ENCODE peak calls at places on chromosome 17, in five cellular contexts. O is HCT116, V is HepG2, H is K562, K is SK-N-SH. I is an unnamed sample.

GRCh38 chr17:41417576-41418015 is 6.8 kb downstream of the KRT37 start:
- DNase-seq in O (no peak), V (peak; percentile 30), H (peak; percentile 54), K (peak; percentile 36), I (no peak)

GRCh38 chr17:80605326-80606066 is 60.9 kb downstream of the RPTOR start:
- DNase-seq in O (no peak), V (peak; percentile 50), H (no peak), K (no peak), I (no peak)

GRCh38 chr17:43917348-43918025 is 10.2 kb upstream of the MPP2 start:
- DNase-seq in O (no peak), V (no peak), H (peak; percentile 37), K (no peak), I (no peak)

GRCh38 chr17:64107517-64108235 is 22.3 kb downstream of the ERN1 start:
- DNase-seq in O (no peak), V (peak; percentile 35), H (no peak), K (no peak), I (no peak)

GRCh38 chr17:37726891-37727780 is 17.7 kb downstream of the HNF1B start:
- DNase-seq in O (no peak), V (no peak), H (no peak), K (no peak), I (no peak)

GRCh38 chr17:11284811-11285210 is 43.8 kb downstream of the SHISA6 start:
- DNase-seq in O (no peak), V (no peak), H (no peak), K (no peak), I (no peak)

GRCh38 chr17:73323622-73324455 is 12.0 kb upstream of the CDC42EP4 start:
- DNase-seq in O (no peak), V (no peak), H (no peak), K (peak; percentile 41), I (no peak)

GRCh38 chr17:21814776-21815175 is 122.5 kb downstream of the KCNJ18 start:
- DNase-seq in O (no peak), V (no peak), H (no peak), K (no peak), I (no peak)

GRCh38 chr17:76900723-76901122 is 32.5 kb downstream of the MGAT5B start:
- DNase-seq in O (no peak), V (no peak), H (no peak), K (no peak), I (no peak)

GRCh38 chr17:9484789-9485188 is 90.8 kb downstream of the STX8 start:
- DNase-seq in O (no peak), V (no peak), H (no peak), K (no peak), I (no peak)

GRCh38 chr17:43979011-43979410 is 25.3 kb upstream of the PYY start:
- DNase-seq in O (no peak), V (no peak), H (no peak), K (no peak), I (no peak)

GRCh38 chr17:9948967-9949366 is 43.9 kb upstream of the RCVRN start:
- DNase-seq in O (no peak), V (no peak), H (no peak), K (no peak), I (no peak)

GRCh38 chr17:28528329-28529011 is 22.3 kb downstream of the FOXN1 start:
- DNase-seq in O (no peak), V (no peak), H (peak; percentile 71), K (no peak), I (no peak)

GRCh38 chr17:32508926-32509325 is 22.1 kb downstream of the CDK5R1 start:
- DNase-seq in O (no peak), V (no peak), H (no peak), K (no peak), I (no peak)

GRCh38 chr17:9647014-9647413 is 1.7 kb downstream of the USP43 start:
- DNase-seq in O (no peak), V (no peak), H (no peak), K (no peak), I (no peak)

GRCh38 chr17:21425321-21425720 is 49.2 kb downstream of the KCNJ12 start:
- DNase-seq in O (no peak), V (no peak), H (no peak), K (no peak), I (no peak)

GRCh38 chr17:79757140-79757745 is 20.7 kb upstream of the CBX2 start:
- DNase-seq in O (no peak), V (no peak), H (no peak), K (no peak), I (no peak)

GRCh38 chr17:78678220-78678554 is 101.0 kb upstream of the DNAH17 start:
- DNase-seq in O (no peak), V (no peak), H (no peak), K (no peak), I (no peak)

GRCh38 chr17:81143717-81144422 is 21.4 kb upstream of the PVALEF start:
- DNase-seq in O (no peak), V (no peak), H (no peak), K (no peak), I (no peak)

GRCh38 chr17:30565073-30565935 is 88.1 kb downstream of the GOSR1 start:
- DNase-seq in O (no peak), V (no peak), H (no peak), K (no peak), I (no peak)

GRCh38 chr17:76250141-76250540 is 9.8 kb upstream of the RNF157 start:
- DNase-seq in O (no peak), V (no peak), H (no peak), K (no peak), I (no peak)

GRCh38 chr17:13619462-13619861 is 17.7 kb upstream of the HS3ST3A1 start:
- DNase-seq in O (no peak), V (peak; percentile 6), H (no peak), K (no peak), I (no peak)

GRCh38 chr17:47288531-47289116 is 35.0 kb downstream of the ITGB3 start:
- DNase-seq in O (no peak), V (no peak), H (peak; percentile 88), K (no peak), I (no peak)

GRCh38 chr17:62064029-62064790 is 868 bp downstream of the MED13 start:
- DNase-seq in O (no peak), V (no peak), H (no peak), K (no peak), I (no peak)

GRCh38 chr17:7294614-7295153 is at the start of gene YBX2:
- DNase-seq in O (peak; percentile 48), V (no peak), H (peak; percentile 62), K (peak; percentile 97), I (peak; percentile 72)

GRCh38 chr17:21466550-21466949 is 90.4 kb downstream of the KCNJ12 start:
- DNase-seq in O (no peak), V (no peak), H (no peak), K (no peak), I (no peak)

GRCh38 chr17:45021607-45022287 is 29.7 kb downstream of the DCAKD start:
- DNase-seq in O (no peak), V (peak; percentile 53), H (peak; percentile 89), K (peak; percentile 96), I (no peak)

GRCh38 chr17:34436607-34437006 is 73.6 kb upstream of the CCL1 start:
- DNase-seq in O (no peak), V (no peak), H (no peak), K (no peak), I (no peak)

GRCh38 chr17:34442387-34443111 is 79.5 kb upstream of the CCL1 start:
- DNase-seq in O (no peak), V (no peak), H (no peak), K (no peak), I (no peak)

GRCh38 chr17:34434065-34434464 is 71.0 kb upstream of the CCL1 start:
- DNase-seq in O (no peak), V (no peak), H (no peak), K (no peak), I (no peak)

GRCh38 chr17:34435182-34435928 is 72.3 kb upstream of the CCL1 start:
- DNase-seq in O (no peak), V (no peak), H (no peak), K (no peak), I (no peak)

DNA sequence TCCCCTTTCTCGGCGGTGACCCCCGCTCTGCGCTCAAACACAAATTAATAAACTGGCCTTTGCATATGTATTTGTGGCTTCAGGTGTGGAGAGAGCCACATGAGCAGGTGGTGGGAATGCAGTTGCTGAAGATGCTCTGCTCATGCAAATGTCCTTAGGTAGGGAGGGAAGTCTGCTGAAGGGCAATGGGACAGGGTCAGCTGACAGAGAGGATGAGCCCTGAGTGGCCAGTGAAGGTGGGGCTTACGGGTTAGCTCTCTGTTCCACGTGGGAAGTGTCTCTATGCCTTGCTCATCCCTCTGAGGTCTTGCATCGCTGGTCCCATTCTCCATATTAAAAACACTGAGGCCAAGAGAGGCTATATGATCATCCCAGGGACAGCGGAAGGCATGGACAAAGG is 74.2 kb upstream of the CCL1 start:
- DNase-seq in O (no peak), V (no peak), H (no peak), K (no peak), I (no peak)
- H3K4me1 ChIP-seq in O (no peaks in the 10 kb centered on the region), V (no peaks in the 10 kb centered on the region), H (no peaks in the 10 kb centered on the region), K (no peaks in the 10 kb centered on the region), I (no peaks in the 10 kb centered on the region)

DNA sequence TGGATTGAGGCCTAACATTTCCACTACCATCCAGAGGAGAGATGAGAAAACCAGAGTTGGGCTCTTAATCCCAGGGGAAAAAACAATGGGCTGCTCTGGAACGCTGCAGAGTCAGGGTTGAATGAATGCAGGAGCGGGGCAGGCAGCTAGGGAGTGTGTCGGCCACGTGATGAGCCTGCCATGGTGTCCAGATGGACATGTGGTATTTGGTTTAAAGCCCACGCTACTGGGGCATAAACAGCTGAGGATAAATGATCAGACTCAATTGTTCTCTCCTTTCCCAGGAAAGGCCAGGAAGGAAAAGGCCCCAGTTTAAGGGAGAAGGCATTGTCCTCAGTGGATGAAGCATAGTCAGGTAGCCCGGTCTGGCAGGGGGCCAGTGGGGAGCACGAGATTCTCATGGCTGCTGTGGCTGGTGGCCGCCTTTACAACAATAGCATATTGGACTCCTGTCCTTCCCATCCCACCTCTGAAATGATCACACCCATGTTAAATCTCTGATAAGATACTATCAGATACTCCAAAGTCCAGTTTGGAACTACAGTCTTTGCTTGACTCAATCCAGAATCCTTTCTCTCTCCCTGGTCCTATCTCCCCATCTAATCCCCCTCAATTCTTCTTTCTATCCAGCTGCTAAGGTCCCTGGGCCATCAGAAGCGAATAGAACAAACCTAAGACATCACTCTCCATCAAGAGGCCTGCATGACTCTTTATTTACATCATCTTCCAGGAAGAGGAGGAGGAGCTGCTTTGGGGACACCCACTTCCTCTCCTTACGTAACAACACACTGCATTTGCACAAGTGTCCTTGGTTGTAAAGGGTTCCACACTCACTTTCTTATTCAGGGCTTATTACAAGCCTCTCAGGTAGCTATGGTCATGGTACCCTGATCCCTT is 20.4 kb downstream of the CA4 start:
- DNase-seq in O (no peak), V (peak; percentile 35), H (peak; percentile 7), K (no peak), I (no peak)
- TF ChIP-seq YY1 in O (no peak), V (no peak), H (no peak), K (no peak), I (no peak)

GRCh38 chr17:42566215-42566872 is 556 bp upstream of the MLX start:
- DNase-seq in O (no peak), V (no peak), H (no peak), K (no peak), I (no peak)
- H3K4me1 ChIP-seq in O (peaks cover 49% of the 10 kb centered on the region), V (peaks cover 76% of the 10 kb centered on the region), H (peaks cover 65% of the 10 kb centered on the region), K (peaks cover 32% of the 10 kb centered on the region), I (peaks cover 19% of the 10 kb centered on the region)

DNA sequence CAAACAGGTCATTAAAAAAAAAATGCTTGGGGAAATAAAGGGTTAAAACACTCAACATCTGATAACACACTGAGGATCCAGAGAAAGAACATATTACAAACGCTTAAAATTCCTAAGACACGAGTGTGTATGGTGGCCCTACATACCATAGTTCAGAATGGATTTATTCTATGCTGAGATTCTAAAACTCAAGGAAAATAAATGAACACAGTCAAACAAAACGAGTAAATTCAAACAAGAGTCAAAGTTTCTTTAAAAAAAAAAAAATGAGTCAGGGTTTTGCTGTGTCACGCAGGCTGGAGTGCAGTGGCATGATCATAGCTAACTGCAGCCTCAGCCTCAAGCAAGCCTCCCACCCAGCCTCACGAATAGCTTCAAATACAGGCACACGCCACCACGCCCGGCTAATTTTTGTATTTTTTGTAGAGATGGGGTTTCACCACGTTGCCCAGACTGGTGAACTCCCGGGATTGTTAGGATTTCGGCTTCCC is 17.4 kb downstream of the CRK start:
- DNase-seq in O (no peak), V (no peak), H (no peak), K (no peak), I (no peak)
- TF ChIP-seq YY1 in O (no peak), V (no peak), H (no peak), K (no peak), I (no peak)

I was measured in NT2/D1.